ENCODE peak calls at places on chromosomes 4 and X, in seven cellular contexts. I, E, P, F, T, U and Y are unnamed samples.

GRCh38 chrX:6383488-6383887 is 151.4 kb downstream of the VCX3A start:
- ATAC-seq in P (no peak), I (no peak), E (no peak), T (no peak), U (no peak), F (no peak), Y (no peak)

GRCh38 chr4:23903859-23904438 is 14.1 kb upstream of the PPARGC1A start:
- ATAC-seq in T (no peak), U (no peak), I (no peak), E (peak; percentile 64), F (peak; percentile 39), P (peak; percentile 89), Y (no peak)

GRCh38 chr4:154164931-154165839 is 326.4 kb downstream of the DCHS2 start:
- ATAC-seq in F (no peak), P (peak; percentile 92), E (no peak), T (peak; percentile 91), U (no peak), I (peak; percentile 92), Y (peak; percentile 66)

GRCh38 chr4:109389367-109390118 is 44.1 kb upstream of the SEC24B start:
- ATAC-seq in F (peak; percentile 98), E (peak; percentile 63), I (no peak), T (no peak), U (no peak), P (peak; percentile 42), Y (no peak)

GRCh38 chr4:152206646-152207435 is 329.1 kb downstream of the FBXW7 start:
- ATAC-seq in E (no peak), U (no peak), T (no peak), I (no peak), P (no peak), F (no peak), Y (no peak)

GRCh38 chr4:153211986-153212720 is 7.9 kb downstream of the TRIM2 start:
- ATAC-seq in I (peak; percentile 42), E (no peak), P (peak; percentile 40), U (no peak), T (peak; percentile 23), F (no peak), Y (no peak)

GRCh38 chrX:15399901-15400500 is 15.8 kb upstream of the VEGFD start:
- ATAC-seq in T (no peak), F (peak; percentile 32), U (no peak), I (no peak), E (peak; percentile 37), P (peak; percentile 52), Y (no peak)

GRCh38 chrX:19626230-19626629 is 110.9 kb upstream of the MAP3K15 start:
- ATAC-seq in F (no peak), I (no peak), U (no peak), E (no peak), P (no peak), T (no peak), Y (no peak)